ENCODE peak calls at places on chromosome 12, in five cellular contexts. W is EL, I is C1 segment of cervical spinal cord, T is astrocyte, H is Caco-2. L is an unnamed sample.
A peak's percentile ranks its signal among the peaks of the same experiment; 100 is the strongest.

GRCh38 chr12:78185109-78185508 is 354.4 kb downstream of the NAV3 start:
- DNase-seq in W (peak; percentile 35), I (no peak), T (peak; percentile 73), H (no peak), L (no peak)

GRCh38 chr12:54005853-54006699 is 2.7 kb upstream of the HOXC8 start:
- DNase-seq in W (peak; percentile 80), I (peak; percentile 61), T (peak; percentile 20), H (peak; percentile 82), L (peak; percentile 73)

GRCh38 chr12:43891856-43892574 is 56.1 kb downstream of the TMEM117 start:
- DNase-seq in W (no peak), I (no peak), T (no peak), H (no peak), L (peak; percentile 5)

GRCh38 chr12:39145175-39145999 is 240.0 kb upstream of the CPNE8 start:
- DNase-seq in W (no peak), I (peak; percentile 14), T (no peak), H (no peak), L (no peak)

GRCh38 chr12:132766380-132767085 is 4.9 kb upstream of the ANKLE2 start:
- DNase-seq in W (no peak), I (no peak), T (peak; percentile 26), H (no peak), L (no peak)

GRCh38 chr12:8675471-8676083 is 13.0 kb upstream of the MFAP5 start:
- DNase-seq in W (no peak), I (no peak), T (no peak), H (no peak), L (no peak)

GRCh38 chr12:8819676-8819980 is 2.8 kb upstream of the A2ML1 start:
- DNase-seq in W (no peak), I (no peak), T (peak; percentile 14), H (no peak), L (no peak)

GRCh38 chr12:71438670-71439361 is 782 bp upstream of the LGR5 start:
- DNase-seq in W (peak; percentile 26), I (peak; percentile 57), T (no peak), H (peak; percentile 82), L (peak; percentile 98)

GRCh38 chr12:107651867-107652449 is 33.6 kb upstream of the PWP1 start:
- DNase-seq in W (no peak), I (no peak), T (no peak), H (no peak), L (no peak)

GRCh38 chr12:78120866-78121590 is 290.3 kb downstream of the NAV3 start:
- DNase-seq in W (peak; percentile 23), I (no peak), T (no peak), H (no peak), L (no peak)

GRCh38 chr12:64440100-64440499 is 11.8 kb upstream of the TBK1 start:
- DNase-seq in W (no peak), I (no peak), T (no peak), H (no peak), L (no peak)

GRCh38 chr12:52992699-52993557 is 13.3 kb upstream of the EIF4B start:
- DNase-seq in W (peak; percentile 71), I (no peak), T (peak; percentile 51), H (peak; percentile 81), L (peak; percentile 99)

GRCh38 chr12:109863961-109864712 is 16.2 kb downstream of the GLTP start:
- DNase-seq in W (peak; percentile 25), I (peak; percentile 69), T (no peak), H (peak; percentile 52), L (peak; percentile 97)

GRCh38 chr12:49706351-49707126 is 666 bp downstream of the FMNL3 start:
- DNase-seq in W (peak; percentile 48), I (peak; percentile 77), T (peak; percentile 20), H (peak; percentile 51), L (no peak)

GRCh38 chr12:57340104-57340503 is 89.1 kb upstream of the STAC3 start:
- DNase-seq in W (peak; percentile 14), I (peak; percentile 2), T (peak; percentile 86), H (no peak), L (no peak)

GRCh38 chr12:95739561-95740313 is 50.8 kb downstream of the NTN4 start:
- DNase-seq in W (no peak), I (peak; percentile 75), T (no peak), H (no peak), L (no peak)

GRCh38 chr12:68873316-68873715 is 59.7 kb downstream of the CPM start:
- DNase-seq in W (no peak), I (no peak), T (no peak), H (no peak), L (no peak)

GRCh38 chr12:132003846-132004245 is 54.1 kb downstream of the EP400 start:
- DNase-seq in W (peak; percentile 86), I (no peak), T (peak; percentile 76), H (no peak), L (no peak)

GRCh38 chr12:60308366-60309000 is 712.7 kb downstream of the SLC16A7 start:
- DNase-seq in W (no peak), I (no peak), T (peak; percentile 41), H (no peak), L (no peak)

GRCh38 chr12:108629824-108630476 is 3.7 kb downstream of the SELPLG start:
- DNase-seq in W (peak; percentile 95), I (no peak), T (peak; percentile 85), H (no peak), L (peak; percentile 21)

GRCh38 chr12:55908726-55909512 is 18.8 kb downstream of the PYM1 start:
- DNase-seq in W (peak; percentile 33), I (no peak), T (peak; percentile 54), H (peak; percentile 40), L (peak; percentile 90)

GRCh38 chr12:51307655-51308593 is 16.1 kb downstream of the BIN2 start:
- DNase-seq in W (peak; percentile 81), I (no peak), T (peak; percentile 89), H (peak; percentile 54), L (no peak)

GRCh38 chr12:54065677-54066076 is 12.0 kb downstream of the HOXC4 start:
- DNase-seq in W (no peak), I (no peak), T (no peak), H (no peak), L (no peak)

L was measured in HepG2.